ENCODE peak calls at places on chromosome 11, in five cellular contexts. W, H, N, F and K are unnamed samples.

GRCh38 chr11:62552465-62552782 is 5.8 kb upstream of the AHNAK start:
- DNase-seq in F (no peak), N (no peak), H (peak), W (no peak), K (peak)

GRCh38 chr11:111775024-111775710 is 9.0 kb upstream of the PPP2R1B start:
- DNase-seq in H (no peak), W (no peak), F (no peak), N (no peak), K (no peak)

GRCh38 chr11:60912851-60913550 is 957 bp upstream of the TMEM109 start:
- DNase-seq in F (no peak), H (no peak), W (no peak), N (no peak), K (no peak)

GRCh38 chr11:41716862-41717261 is 257.4 kb upstream of the LRRC4C start:
- DNase-seq in N (no peak), W (no peak), H (no peak), F (no peak), K (no peak)

GRCh38 chr11:115439385-115439784 is 64.8 kb downstream of the CADM1 start:
- DNase-seq in W (no peak), N (no peak), H (no peak), F (no peak), K (no peak)

GRCh38 chr11:69270929-69271328 is 23.0 kb upstream of the MYEOV start:
- DNase-seq in N (no peak), W (no peak), F (no peak), H (no peak), K (no peak)

GRCh38 chr11:23789938-23790371 is 706.9 kb upstream of the LUZP2 start:
- DNase-seq in N (no peak), W (no peak), F (no peak), H (no peak), K (no peak)

GRCh38 chr11:67576742-67577475 is 6.7 kb upstream of the GSTP1 start:
- DNase-seq in N (no peak), W (no peak), F (no peak), H (peak), K (no peak)

GRCh38 chr11:116217006-116217405 is 555.8 kb downstream of the BUD13 start:
- DNase-seq in N (peak), W (peak), H (peak), F (no peak), K (peak)

GRCh38 chr11:77068461-77069335 is 1.9 kb downstream of the CAPN5 start:
- DNase-seq in H (no peak), N (no peak), W (no peak), F (no peak), K (no peak)

GRCh38 chr11:128563942-128564641 is 23.3 kb downstream of the ETS1 start:
- DNase-seq in F (no peak), W (no peak), N (no peak), H (no peak), K (no peak)

GRCh38 chr11:980438-981365 is 55.0 kb downstream of the AP2A2 start:
- DNase-seq in W (no peak), H (no peak), N (no peak), F (no peak), K (no peak)

GRCh38 chr11:131824766-131825165 is 454.4 kb downstream of the NTM start:
- DNase-seq in N (no peak), H (no peak), W (no peak), F (no peak), K (no peak)